ENCODE peak calls at places on chromosome 16, in five cellular contexts. U is NCI-H2029 treated with DMSO at 0.1 percent for 48 hours, C is AG09309, J is NCI-H774, Q is Daoy. X is an unnamed sample.

GRCh38 chr16:8108991-8109509 is 481.3 kb downstream of the TMEM114 start:
- DNase-seq in J (no peak), C (no peak), U (no peak), Q (peak), X (peak)

GRCh38 chr16:2856061-2856670 is 1.8 kb downstream of the PRSS22 start:
- DNase-seq in C (no peak), J (peak), Q (peak), U (no peak), X (no peak)

GRCh38 chr16:9091867-9092281 is 430 bp downstream of the HAPSTR1 start:
- DNase-seq in Q (peak), J (no peak), C (no peak), U (no peak), X (peak)

GRCh38 chr16:64865037-64865696 is 256.7 kb downstream of the CDH11 start:
- DNase-seq in C (no peak), Q (no peak), U (no peak), J (no peak), X (peak)

GRCh38 chr16:50478773-50479149 is 69.4 kb upstream of the NKD1 start:
- DNase-seq in J (peak), U (peak), Q (no peak), C (no peak), X (no peak)

GRCh38 chr16:30741461-30741914 is 6.7 kb upstream of the PHKG2 start:
- DNase-seq in U (no peak), Q (peak), J (no peak), C (peak), X (peak)

GRCh38 chr16:86103320-86103719 is 204.4 kb downstream of the IRF8 start:
- DNase-seq in U (no peak), C (no peak), Q (no peak), J (no peak), X (no peak)

GRCh38 chr16:85192233-85192632 is 80.0 kb upstream of the CIBAR2 start:
- DNase-seq in C (no peak), J (no peak), U (no peak), Q (no peak), X (no peak)

GRCh38 chr16:12271006-12271405 is 294.5 kb downstream of the SNX29 start:
- DNase-seq in C (no peak), J (peak), U (no peak), Q (peak), X (peak)

GRCh38 chr16:11205065-11205699 is 50.8 kb downstream of the SOCS1 start:
- DNase-seq in Q (no peak), C (no peak), J (no peak), U (no peak), X (no peak)

GRCh38 chr16:22813946-22814325 is at the start of gene HS3ST2:
- DNase-seq in J (no peak), U (peak), Q (peak), C (no peak), X (peak)

GRCh38 chr16:58451945-58452401 is 48.0 kb upstream of the NDRG4 start:
- DNase-seq in C (no peak), J (no peak), U (no peak), Q (peak), X (peak)

GRCh38 chr16:17511340-17511739 is 40.6 kb upstream of the XYLT1 start:
- DNase-seq in J (no peak), C (peak), Q (no peak), U (no peak), X (peak)

GRCh38 chr16:89320717-89321501 is 103.4 kb downstream of the ZNF778 start:
- DNase-seq in C (no peak), Q (peak), J (no peak), U (peak), X (peak)

GRCh38 chr16:68232335-68232734 is 3.6 kb downstream of the ESRP2 start:
- DNase-seq in C (no peak), Q (no peak), J (no peak), U (no peak), X (no peak)

GRCh38 chr16:68356919-68357286 is 46.1 kb downstream of the PRMT7 start:
- DNase-seq in J (no peak), Q (no peak), U (no peak), C (no peak), X (no peak)

GRCh38 chr16:81723098-81723723 is 55.9 kb upstream of the PLCG2 start:
- DNase-seq in C (peak), Q (peak), U (peak), J (peak), X (peak)

GRCh38 chr16:30924086-30924714 is 828 bp downstream of the FBXL19 start:
- DNase-seq in C (no peak), U (no peak), Q (no peak), J (no peak), X (no peak)

GRCh38 chr16:71626018-71626857 is at the start of gene MARVELD3:
- DNase-seq in J (peak), U (no peak), Q (no peak), C (no peak), X (no peak)

GRCh38 chr16:16830973-16831372 is 452.0 kb downstream of the NPIPA7 start:
- DNase-seq in U (no peak), C (no peak), J (no peak), Q (peak), X (no peak)

GRCh38 chr16:66948034-66948821 is 12.8 kb upstream of the CES3 start:
- DNase-seq in C (no peak), Q (no peak), U (no peak), J (no peak), X (no peak)

GRCh38 chr16:72876221-72876620 is 171.7 kb downstream of the ZFHX3 start:
- DNase-seq in J (no peak), U (no peak), C (peak), Q (peak), X (peak)

GRCh38 chr16:8946544-8946943 is 17.2 kb downstream of the USP7 start:
- DNase-seq in U (no peak), C (no peak), Q (no peak), J (peak), X (no peak)

GRCh38 chr16:11986521-11987057 is 10.1 kb downstream of the SNX29 start:
- DNase-seq in J (no peak), C (no peak), U (no peak), Q (no peak), X (no peak)

GRCh38 chr16:86775401-86775985 is 197.1 kb downstream of the FOXL1 start:
- DNase-seq in Q (peak), U (no peak), J (no peak), C (no peak), X (peak)

GRCh38 chr16:68251812-68252211 is 6.6 kb downstream of the PLA2G15 start:
- DNase-seq in Q (no peak), C (no peak), J (no peak), U (no peak), X (no peak)

GRCh38 chr16:67155305-67156145 is 4.2 kb downstream of the TRADD start:
- DNase-seq in Q (peak), J (peak), U (no peak), C (no peak), X (peak)

GRCh38 chr16:914453-914852 is 56.3 kb downstream of the LMF1 start:
- DNase-seq in C (no peak), J (no peak), U (no peak), Q (peak), X (peak)

GRCh38 chr16:86598607-86599318 is 20.4 kb downstream of the FOXL1 start:
- DNase-seq in J (no peak), Q (no peak), C (no peak), U (no peak), X (peak)

GRCh38 chr16:22782299-22782698 is 31.7 kb upstream of the HS3ST2 start:
- DNase-seq in Q (no peak), U (no peak), C (no peak), J (no peak), X (no peak)

GRCh38 chr16:2156849-2157224 is 1.3 kb downstream of the TRAF7 start:
- DNase-seq in Q (no peak), J (no peak), C (no peak), U (no peak), X (no peak)

GRCh38 chr16:52480237-52480636 is 66.7 kb downstream of the TOX3 start:
- DNase-seq in U (no peak), C (no peak), J (no peak), Q (no peak), X (no peak)

GRCh38 chr16:84603115-84603816 is 14.6 kb downstream of the COTL1 start:
- DNase-seq in Q (peak), U (no peak), C (peak), J (no peak), X (peak)

GRCh38 chr16:964696-965395 is 5.9 kb downstream of the LMF1 start:
- DNase-seq in Q (no peak), C (peak), J (no peak), U (peak), X (no peak)

GRCh38 chr16:85861095-85861825 is 37.7 kb upstream of the IRF8 start:
- DNase-seq in Q (no peak), C (no peak), U (no peak), J (no peak), X (no peak)

GRCh38 chr16:22355487-22355908 is 18.9 kb downstream of the CDR2 start:
- DNase-seq in U (no peak), J (no peak), Q (no peak), C (no peak), X (no peak)

GRCh38 chr16:52450906-52451305 is 96.0 kb downstream of the TOX3 start:
- DNase-seq in Q (no peak), U (no peak), C (no peak), J (no peak), X (peak)

GRCh38 chr16:73047536-73048291 is at the start of gene ZFHX3:
- DNase-seq in J (no peak), U (no peak), C (no peak), Q (peak), X (peak)

X was measured in RPMI7951.